ENCODE peak calls at places on chromosomes 13 and 19, in eight cellular contexts. P is HCT116; Z is NCI-H1417; K is stimulated activated CD8-positive, alpha-beta memory T cell treated with anti-CD3 and anti-CD28 coated beads, Interleukin-15, amount 100 ng/mL, for 1 hour; A is anterior cingulate cortex; D is ELR; L is NCI-H1694 treated with DMSO at 0.1 percent for 48 hours; G is cardiac fibroblast. I is an unnamed sample.

GRCh38 chr13:32829676-32830091 is 186.5 kb upstream of the KL start:
- DNase-seq in P (peak), Z (no peak), K (no peak), A (no peak), D (peak), L (no peak), G (peak), I (peak)

GRCh38 chr19:3580156-3580955 is 4.9 kb upstream of the GIPC3 start:
- DNase-seq in P (no peak), Z (no peak), K (no peak), A (no peak), D (peak), L (no peak), G (peak), I (peak)

GRCh38 chr19:14475251-14476073 is at the start of gene PTGER1:
- DNase-seq in P (peak), Z (no peak), K (no peak), A (no peak), D (peak), L (no peak), G (peak), I (no peak)

GRCh38 chr19:16540948-16541347 is 1.3 kb downstream of the CHERP start:
- DNase-seq in P (no peak), Z (no peak), K (no peak), A (no peak), D (no peak), L (no peak), G (no peak), I (no peak)

GRCh38 chr19:35522745-35523327 is 5.3 kb downstream of the SBSN start:
- DNase-seq in P (no peak), Z (no peak), K (no peak), A (no peak), D (no peak), L (no peak), G (no peak), I (no peak)

GRCh38 chr13:60645552-60646138 is 248.6 kb downstream of the TDRD3 start:
- DNase-seq in P (no peak), Z (no peak), K (no peak), A (no peak), D (no peak), L (no peak), G (no peak), I (no peak)

GRCh38 chr19:55777528-55777927 is 8.6 kb downstream of the RFPL4AL1 start:
- DNase-seq in P (peak), Z (no peak), K (no peak), A (no peak), D (no peak), L (no peak), G (no peak), I (no peak)

GRCh38 chr13:41193469-41193868 is 900 bp downstream of the KBTBD7 start:
- DNase-seq in P (no peak), Z (no peak), K (no peak), A (no peak), D (no peak), L (no peak), G (no peak), I (no peak)

GRCh38 chr19:37953576-37954303 is 46.7 kb downstream of the SIPA1L3 start:
- DNase-seq in P (no peak), Z (no peak), K (no peak), A (no peak), D (no peak), L (no peak), G (peak), I (no peak)

GRCh38 chr13:43019811-43020210 is 3.6 kb upstream of the DNAJC15 start:
- DNase-seq in P (no peak), Z (no peak), K (no peak), A (no peak), D (no peak), L (no peak), G (no peak), I (no peak)

GRCh38 chr19:17243854-17244617 is 1.7 kb downstream of the NR2F6 start:
- DNase-seq in P (no peak), Z (peak), K (no peak), A (no peak), D (peak), L (no peak), G (peak), I (peak)

GRCh38 chr13:98171806-98172569 is 5.1 kb downstream of the RNF113B start:
- DNase-seq in P (no peak), Z (no peak), K (no peak), A (peak), D (peak), L (no peak), G (peak), I (peak)

GRCh38 chr13:43804461-43805070 is 17.8 kb upstream of the ENOX1 start:
- DNase-seq in P (peak), Z (peak), K (no peak), A (no peak), D (peak), L (peak), G (peak), I (peak)

GRCh38 chr13:83752141-83752540 is 130.1 kb downstream of the SLITRK1 start:
- DNase-seq in P (no peak), Z (no peak), K (no peak), A (no peak), D (peak), L (no peak), G (peak), I (peak)

GRCh38 chr19:13981988-13982501 is 24.1 kb downstream of the RFX1 start:
- DNase-seq in P (no peak), Z (peak), K (no peak), A (no peak), D (no peak), L (no peak), G (no peak), I (no peak)

GRCh38 chr13:79457948-79458347 is 23.0 kb upstream of the NDFIP2 start:
- DNase-seq in P (no peak), Z (no peak), K (no peak), A (no peak), D (peak), L (no peak), G (peak), I (peak)

GRCh38 chr13:48251616-48252081 is 18.6 kb downstream of the ITM2B start:
- DNase-seq in P (no peak), Z (no peak), K (no peak), A (peak), D (no peak), L (peak), G (peak), I (peak)

GRCh38 chr13:25046274-25046984 is 49.5 kb upstream of the PABPC3 start:
- DNase-seq in P (no peak), Z (peak), K (no peak), A (no peak), D (no peak), L (no peak), G (no peak), I (no peak)

GRCh38 chr13:99395436-99395835 is 88.2 kb upstream of the GPR183 start:
- DNase-seq in P (no peak), Z (no peak), K (no peak), A (no peak), D (no peak), L (no peak), G (no peak), I (no peak)

GRCh38 chr13:109569938-109570711 is 216.3 kb downstream of the IRS2 start:
- DNase-seq in P (no peak), Z (no peak), K (peak), A (no peak), D (no peak), L (no peak), G (no peak), I (no peak)

GRCh38 chr13:48291730-48292129 is 11.8 kb upstream of the RB1 start:
- DNase-seq in P (no peak), Z (no peak), K (no peak), A (no peak), D (no peak), L (no peak), G (peak), I (no peak)

GRCh38 chr19:31718041-31718440 is 368.8 kb upstream of the TSHZ3 start:
- DNase-seq in P (no peak), Z (no peak), K (no peak), A (no peak), D (no peak), L (no peak), G (peak), I (no peak)

GRCh38 chr19:49492573-49493411 is 3.4 kb upstream of the RPS11 start:
- DNase-seq in P (no peak), Z (peak), K (no peak), A (no peak), D (peak), L (no peak), G (no peak), I (no peak)

GRCh38 chr19:815079-815774 is 6.5 kb downstream of the PLPPR3 start:
- DNase-seq in P (no peak), Z (no peak), K (no peak), A (no peak), D (no peak), L (no peak), G (no peak), I (no peak)

GRCh38 chr19:13920940-13921744 is 15.1 kb downstream of the CC2D1A start:
- DNase-seq in P (peak), Z (peak), K (no peak), A (peak), D (peak), L (peak), G (peak), I (peak)

GRCh38 chr13:88086577-88086976 is 415.4 kb downstream of the SLITRK5 start:
- DNase-seq in P (no peak), Z (no peak), K (no peak), A (no peak), D (peak), L (no peak), G (no peak), I (no peak)

GRCh38 chr13:102870677-102871415 is 25.0 kb downstream of the ERCC5 start:
- DNase-seq in P (peak), Z (peak), K (no peak), A (peak), D (peak), L (peak), G (peak), I (peak)

GRCh38 chr13:111387945-111388600 is 67.6 kb downstream of the TEX29 start:
- DNase-seq in P (no peak), Z (no peak), K (no peak), A (no peak), D (no peak), L (no peak), G (no peak), I (no peak)

GRCh38 chr19:33758541-33759013 is 38.1 kb upstream of the KCTD15 start:
- DNase-seq in P (no peak), Z (peak), K (no peak), A (no peak), D (no peak), L (no peak), G (no peak), I (no peak)

GRCh38 chr19:50909240-50910070 is 1.7 kb downstream of the KLK4 start:
- DNase-seq in P (peak), Z (peak), K (no peak), A (peak), D (peak), L (no peak), G (peak), I (peak)

GRCh38 chr13:74026753-74027152 is 107.5 kb downstream of the KLF12 start:
- DNase-seq in P (no peak), Z (peak), K (peak), A (no peak), D (peak), L (no peak), G (peak), I (peak)

GRCh38 chr19:49502866-49503581 is 6.8 kb downstream of the RPS11 start:
- DNase-seq in P (peak), Z (peak), K (no peak), A (no peak), D (peak), L (peak), G (peak), I (peak)

GRCh38 chr19:3671680-3672574 is 28.3 kb downstream of the PIP5K1C start:
- DNase-seq in P (no peak), Z (peak), K (no peak), A (no peak), D (peak), L (no peak), G (peak), I (peak)

I was measured in fibroblast of pulmonary artery.